ENCODE peak calls at places on chromosomes 12 and 14, in nine cellular contexts. One of them, this sample, is unnamed.

GRCh38 chr12:107411792-107412535 is 273.6 kb upstream of the PWP1 start:
- DNase-seq in choroid plexus epithelial cell: peak
- DNase-seq in CD14-positive monocyte: no peak
- DNase-seq in RWPE2: peak
- DNase-seq in brain microvascular endothelial cell: peak
- DNase-seq in heart right ventricle: no peak
- DNase-seq in fibroblast of pulmonary artery: peak
- DNase-seq in GM20000: no peak
- DNase-seq in WTC11: no peak
- DNase-seq in this sample: no peak

GRCh38 chr12:123131879-123132402 is 18.9 kb downstream of the PITPNM2 start:
- DNase-seq in CD14-positive monocyte: no peak
- DNase-seq in GM20000: no peak
- DNase-seq in choroid plexus epithelial cell: no peak
- DNase-seq in fibroblast of pulmonary artery: no peak
- DNase-seq in RWPE2: no peak
- DNase-seq in heart right ventricle: no peak
- DNase-seq in WTC11: no peak
- DNase-seq in brain microvascular endothelial cell: no peak
- DNase-seq in this sample: no peak

GRCh38 chr12:96141216-96141944 is 52.8 kb upstream of the ELK3 start:
- DNase-seq in choroid plexus epithelial cell: peak
- DNase-seq in CD14-positive monocyte: no peak
- DNase-seq in RWPE2: no peak
- DNase-seq in brain microvascular endothelial cell: peak
- DNase-seq in heart right ventricle: no peak
- DNase-seq in WTC11: no peak
- DNase-seq in GM20000: no peak
- DNase-seq in fibroblast of pulmonary artery: peak
- DNase-seq in this sample: no peak

GRCh38 chr14:66066991-66067788 is 419.0 kb upstream of the CCDC196 start:
- DNase-seq in CD14-positive monocyte: no peak
- DNase-seq in GM20000: no peak
- DNase-seq in brain microvascular endothelial cell: no peak
- DNase-seq in RWPE2: no peak
- DNase-seq in heart right ventricle: no peak
- DNase-seq in fibroblast of pulmonary artery: peak
- DNase-seq in WTC11: no peak
- DNase-seq in choroid plexus epithelial cell: no peak
- DNase-seq in this sample: no peak

GRCh38 chr14:103526247-103526913 is 2.6 kb upstream of the TRMT61A start:
- DNase-seq in choroid plexus epithelial cell: no peak
- DNase-seq in fibroblast of pulmonary artery: no peak
- DNase-seq in CD14-positive monocyte: no peak
- DNase-seq in heart right ventricle: peak
- DNase-seq in brain microvascular endothelial cell: no peak
- DNase-seq in RWPE2: no peak
- DNase-seq in WTC11: no peak
- DNase-seq in GM20000: no peak
- DNase-seq in this sample: no peak

GRCh38 chr12:108271951-108272729 is 67.0 kb downstream of the CMKLR1 start:
- DNase-seq in brain microvascular endothelial cell: no peak
- DNase-seq in WTC11: no peak
- DNase-seq in GM20000: no peak
- DNase-seq in fibroblast of pulmonary artery: no peak
- DNase-seq in CD14-positive monocyte: no peak
- DNase-seq in RWPE2: no peak
- DNase-seq in heart right ventricle: no peak
- DNase-seq in choroid plexus epithelial cell: no peak
- DNase-seq in this sample: no peak

GRCh38 chr12:27523305-27523641 is 733 bp upstream of the PPFIBP1 start:
- DNase-seq in fibroblast of pulmonary artery: no peak
- DNase-seq in heart right ventricle: no peak
- DNase-seq in choroid plexus epithelial cell: peak
- DNase-seq in brain microvascular endothelial cell: no peak
- DNase-seq in CD14-positive monocyte: no peak
- DNase-seq in RWPE2: no peak
- DNase-seq in GM20000: peak
- DNase-seq in WTC11: no peak
- DNase-seq in this sample: no peak

GRCh38 chr12:113325938-113326337 is 9.0 kb downstream of the SLC8B1 start:
- DNase-seq in RWPE2: no peak
- DNase-seq in choroid plexus epithelial cell: peak
- DNase-seq in brain microvascular endothelial cell: no peak
- DNase-seq in CD14-positive monocyte: no peak
- DNase-seq in fibroblast of pulmonary artery: peak
- DNase-seq in heart right ventricle: peak
- DNase-seq in GM20000: no peak
- DNase-seq in WTC11: no peak
- DNase-seq in this sample: no peak

GRCh38 chr12:28033538-28033915 is 61.0 kb upstream of the PTHLH start:
- DNase-seq in CD14-positive monocyte: no peak
- DNase-seq in brain microvascular endothelial cell: peak
- DNase-seq in WTC11: no peak
- DNase-seq in GM20000: no peak
- DNase-seq in RWPE2: no peak
- DNase-seq in choroid plexus epithelial cell: no peak
- DNase-seq in fibroblast of pulmonary artery: no peak
- DNase-seq in heart right ventricle: no peak
- DNase-seq in this sample: no peak

GRCh38 chr14:31265701-31266398 is 58.3 kb upstream of the HECTD1 start:
- DNase-seq in brain microvascular endothelial cell: no peak
- DNase-seq in WTC11: no peak
- DNase-seq in CD14-positive monocyte: no peak
- DNase-seq in fibroblast of pulmonary artery: no peak
- DNase-seq in heart right ventricle: no peak
- DNase-seq in RWPE2: no peak
- DNase-seq in choroid plexus epithelial cell: no peak
- DNase-seq in GM20000: no peak
- DNase-seq in this sample: no peak

GRCh38 chr14:32546246-32546645 is 217.1 kb downstream of the AKAP6 start:
- DNase-seq in fibroblast of pulmonary artery: no peak
- DNase-seq in RWPE2: no peak
- DNase-seq in brain microvascular endothelial cell: no peak
- DNase-seq in GM20000: no peak
- DNase-seq in choroid plexus epithelial cell: no peak
- DNase-seq in CD14-positive monocyte: no peak
- DNase-seq in WTC11: no peak
- DNase-seq in heart right ventricle: no peak
- DNase-seq in this sample: no peak

GRCh38 chr12:122917508-122918227 is 21.7 kb upstream of the VPS37B start:
- DNase-seq in fibroblast of pulmonary artery: peak
- DNase-seq in heart right ventricle: peak
- DNase-seq in RWPE2: peak
- DNase-seq in choroid plexus epithelial cell: peak
- DNase-seq in WTC11: no peak
- DNase-seq in brain microvascular endothelial cell: peak
- DNase-seq in GM20000: no peak
- DNase-seq in CD14-positive monocyte: no peak
- DNase-seq in this sample: no peak

GRCh38 chr12:70666364-70666763 is 29.1 kb upstream of the PTPRB start:
- DNase-seq in heart right ventricle: no peak
- DNase-seq in choroid plexus epithelial cell: no peak
- DNase-seq in CD14-positive monocyte: no peak
- DNase-seq in fibroblast of pulmonary artery: no peak
- DNase-seq in GM20000: no peak
- DNase-seq in RWPE2: no peak
- DNase-seq in WTC11: no peak
- DNase-seq in brain microvascular endothelial cell: no peak
- DNase-seq in this sample: no peak

GRCh38 chr12:70664463-70664862 is 27.2 kb upstream of the PTPRB start:
- DNase-seq in brain microvascular endothelial cell: no peak
- DNase-seq in fibroblast of pulmonary artery: peak
- DNase-seq in choroid plexus epithelial cell: peak
- DNase-seq in WTC11: peak
- DNase-seq in RWPE2: no peak
- DNase-seq in heart right ventricle: no peak
- DNase-seq in CD14-positive monocyte: no peak
- DNase-seq in GM20000: no peak
- DNase-seq in this sample: no peak

GRCh38 chr12:70661762-70662161 is 24.5 kb upstream of the PTPRB start:
- DNase-seq in WTC11: no peak
- DNase-seq in brain microvascular endothelial cell: peak
- DNase-seq in choroid plexus epithelial cell: peak
- DNase-seq in fibroblast of pulmonary artery: peak
- DNase-seq in GM20000: peak
- DNase-seq in heart right ventricle: no peak
- DNase-seq in RWPE2: no peak
- DNase-seq in CD14-positive monocyte: no peak
- DNase-seq in this sample: no peak

GRCh38 chr12:70660620-70661219 is 23.5 kb upstream of the PTPRB start:
- DNase-seq in choroid plexus epithelial cell: peak
- DNase-seq in RWPE2: no peak
- DNase-seq in fibroblast of pulmonary artery: peak
- DNase-seq in CD14-positive monocyte: no peak
- DNase-seq in GM20000: no peak
- DNase-seq in brain microvascular endothelial cell: peak
- DNase-seq in heart right ventricle: peak
- DNase-seq in WTC11: no peak
- DNase-seq in this sample: no peak

DNA sequence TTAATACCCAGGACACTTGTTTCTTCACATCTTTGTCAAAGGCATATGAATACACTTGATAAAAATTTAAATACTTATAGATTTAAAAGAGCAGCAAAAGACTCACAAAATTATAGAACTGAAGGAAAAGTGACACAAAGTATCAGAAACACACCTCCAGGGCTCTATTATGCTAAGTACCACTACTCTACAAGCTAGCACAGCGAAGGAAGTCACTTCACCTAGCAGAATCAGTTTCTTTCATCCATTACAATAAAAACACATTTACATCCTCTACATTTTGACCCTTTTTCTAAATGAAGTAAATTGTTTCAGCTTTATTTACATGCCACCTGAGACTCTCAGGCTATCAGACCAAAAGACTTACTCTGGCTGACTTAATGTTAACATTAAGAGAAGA is 26.6 kb upstream of the PTPRB start:
- DNase-seq in WTC11: no peak
- DNase-seq in choroid plexus epithelial cell: no peak
- DNase-seq in fibroblast of pulmonary artery: no peak
- DNase-seq in RWPE2: no peak
- DNase-seq in GM20000: no peak
- DNase-seq in heart right ventricle: no peak
- DNase-seq in brain microvascular endothelial cell: no peak
- DNase-seq in CD14-positive monocyte: no peak
- DNase-seq in this sample: no peak
- TF ChIP-seq CTCF in WTC11: no peak
- TF ChIP-seq CTCF in choroid plexus epithelial cell: no peak
- TF ChIP-seq CTCF in fibroblast of pulmonary artery: no peak
- TF ChIP-seq CTCF in RWPE2: no peak
- TF ChIP-seq CTCF in GM20000: no peak
- TF ChIP-seq CTCF in heart right ventricle: no peak
- TF ChIP-seq CTCF in brain microvascular endothelial cell: no peak
- TF ChIP-seq CTCF in CD14-positive monocyte: no peak
- TF ChIP-seq CTCF in this sample: no peak

DNA sequence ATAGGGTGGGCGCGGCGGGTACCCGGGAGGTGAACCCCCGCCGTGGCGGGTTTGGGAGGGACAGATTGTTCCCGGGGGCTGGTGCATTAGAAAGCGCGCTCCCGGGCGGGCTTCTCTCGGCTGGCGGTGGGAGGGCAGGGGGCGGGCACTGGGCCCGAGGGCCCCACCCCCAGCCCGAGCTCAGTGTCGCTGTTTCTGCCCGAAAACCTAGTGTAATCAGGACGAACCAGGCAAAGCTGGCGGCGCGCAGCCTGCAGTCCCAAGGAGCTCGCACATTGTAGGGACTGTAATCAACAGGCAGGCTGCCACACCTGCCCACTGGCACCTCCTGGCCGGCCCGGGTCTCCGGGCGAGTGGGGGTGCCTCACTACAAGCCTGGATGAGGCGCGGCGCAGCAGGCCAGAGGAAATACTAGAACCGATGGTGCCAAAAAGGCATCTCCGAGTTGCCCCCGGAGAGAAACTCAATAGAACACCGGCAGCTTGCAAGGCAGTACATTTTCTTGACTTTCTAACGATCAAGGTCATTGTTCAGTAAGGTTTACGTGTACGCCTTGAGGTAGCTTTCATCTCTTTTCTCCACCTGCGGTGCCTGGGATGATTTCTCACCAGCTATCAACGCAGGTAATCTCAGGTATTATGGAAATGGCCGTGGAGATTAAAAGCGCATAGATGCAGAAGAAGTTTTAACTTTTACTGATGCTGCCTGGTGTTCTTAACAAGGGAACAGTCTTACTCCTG is 845 bp upstream of the SPTB start:
- DNase-seq in choroid plexus epithelial cell: no peak
- DNase-seq in GM20000: peak
- DNase-seq in brain microvascular endothelial cell: no peak
- DNase-seq in heart right ventricle: peak
- DNase-seq in RWPE2: no peak
- DNase-seq in fibroblast of pulmonary artery: no peak
- DNase-seq in CD14-positive monocyte: no peak
- DNase-seq in WTC11: peak
- DNase-seq in this sample: no peak
- TF ChIP-seq CTCF in choroid plexus epithelial cell: no peak
- TF ChIP-seq CTCF in GM20000: no peak
- TF ChIP-seq CTCF in brain microvascular endothelial cell: no peak
- TF ChIP-seq CTCF in heart right ventricle: no peak
- TF ChIP-seq CTCF in RWPE2: no peak
- TF ChIP-seq CTCF in fibroblast of pulmonary artery: no peak
- TF ChIP-seq CTCF in CD14-positive monocyte: no peak
- TF ChIP-seq CTCF in WTC11: no peak
- TF ChIP-seq CTCF in this sample: no peak

GRCh38 chr14:68363401-68363800 is 429.5 kb downstream of the ZFP36L1 start:
- DNase-seq in WTC11: peak
- DNase-seq in CD14-positive monocyte: no peak
- DNase-seq in GM20000: no peak
- DNase-seq in heart right ventricle: no peak
- DNase-seq in choroid plexus epithelial cell: peak
- DNase-seq in brain microvascular endothelial cell: no peak
- DNase-seq in RWPE2: no peak
- DNase-seq in fibroblast of pulmonary artery: no peak
- DNase-seq in this sample: no peak
- TF ChIP-seq CTCF in WTC11: no peak
- TF ChIP-seq CTCF in CD14-positive monocyte: peak
- TF ChIP-seq CTCF in GM20000: no peak
- TF ChIP-seq CTCF in heart right ventricle: no peak
- TF ChIP-seq CTCF in choroid plexus epithelial cell: peak
- TF ChIP-seq CTCF in brain microvascular endothelial cell: peak
- TF ChIP-seq CTCF in RWPE2: no peak
- TF ChIP-seq CTCF in fibroblast of pulmonary artery: no peak
- TF ChIP-seq CTCF in this sample: no peak

DNA sequence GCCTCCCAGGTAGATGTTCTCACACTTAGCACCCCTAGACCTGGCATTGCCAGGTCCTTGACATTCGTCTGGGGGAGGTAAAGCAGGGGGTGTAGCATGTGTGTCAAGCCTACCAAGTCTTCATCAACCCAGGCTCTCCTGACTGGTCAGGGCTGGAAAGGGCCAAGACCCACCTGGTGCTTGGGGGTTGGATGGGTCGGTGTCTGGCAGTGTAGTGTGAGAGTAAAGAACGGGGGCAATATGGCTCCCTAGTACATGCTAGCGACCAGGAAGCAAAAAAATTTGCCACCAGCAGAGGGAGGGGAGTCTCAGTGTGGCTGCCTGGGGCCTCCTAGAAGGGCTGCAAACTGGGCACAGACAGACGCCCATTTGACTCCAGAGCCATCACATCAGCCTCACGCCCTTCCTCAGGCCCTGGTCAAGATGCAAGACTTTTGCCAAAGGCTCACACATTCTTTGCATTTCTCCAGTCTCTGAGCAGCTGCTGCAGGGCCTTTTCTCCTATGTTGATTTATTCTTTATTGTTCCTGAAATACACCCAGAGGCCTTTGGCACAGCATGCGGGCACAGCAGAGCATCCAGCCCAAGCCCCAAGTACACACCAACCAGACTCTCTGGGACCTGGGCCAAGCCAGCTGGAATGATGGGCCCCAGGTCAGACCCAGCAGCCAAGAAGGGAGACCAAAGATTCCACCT is 38.3 kb upstream of the PNMA1 start:
- DNase-seq in GM20000: peak
- DNase-seq in WTC11: no peak
- DNase-seq in heart right ventricle: peak
- DNase-seq in choroid plexus epithelial cell: peak
- DNase-seq in brain microvascular endothelial cell: no peak
- DNase-seq in CD14-positive monocyte: no peak
- DNase-seq in fibroblast of pulmonary artery: peak
- DNase-seq in RWPE2: peak
- DNase-seq in this sample: peak
- TF ChIP-seq CTCF in GM20000: no peak
- TF ChIP-seq CTCF in WTC11: no peak
- TF ChIP-seq CTCF in heart right ventricle: no peak
- TF ChIP-seq CTCF in choroid plexus epithelial cell: peak
- TF ChIP-seq CTCF in brain microvascular endothelial cell: peak
- TF ChIP-seq CTCF in CD14-positive monocyte: peak
- TF ChIP-seq CTCF in fibroblast of pulmonary artery: peak
- TF ChIP-seq CTCF in RWPE2: peak
- TF ChIP-seq CTCF in this sample: no peak

This sample was measured in lower leg skin.